ENCODE peak calls at places on chromosomes 16 and 17, in eight cellular contexts. T is endothelial cell of umbilical vein, B is body of pancreas, V is breast epithelium, N is testis, S is uterus, Y is A549, Z is prostate gland. P is an unnamed sample.

GRCh38 chr16:73545713-73546112 is 497.8 kb upstream of the ZFHX3 start:
- DNase-seq in T (no peak), B (no peak), V (no peak), N (no peak), S (no peak), Y (no peak), Z (no peak), P (no peak)

GRCh38 chr16:17346774-17347569 is 123.8 kb downstream of the XYLT1 start:
- DNase-seq in T (no peak), B (no peak), V (no peak), N (peak), S (no peak), Y (no peak), Z (peak), P (no peak)

GRCh38 chr17:37671813-37672544 is 28.7 kb upstream of the DDX52 start:
- DNase-seq in T (no peak), B (no peak), V (no peak), N (no peak), S (no peak), Y (peak), Z (no peak), P (no peak)

GRCh38 chr17:2952174-2952845 is 111.1 kb downstream of the OR1D5 start:
- DNase-seq in T (no peak), B (no peak), V (no peak), N (no peak), S (no peak), Y (no peak), Z (no peak), P (no peak)

GRCh38 chr17:5555254-5555653 is 29.1 kb downstream of the NLRP1 start:
- DNase-seq in T (no peak), B (no peak), V (no peak), N (no peak), S (no peak), Y (no peak), Z (no peak), P (no peak)

GRCh38 chr17:2067559-2067958 is 12.7 kb downstream of the HIC1 start:
- DNase-seq in T (peak), B (no peak), V (no peak), N (no peak), S (peak), Y (no peak), Z (no peak), P (no peak)

GRCh38 chr16:69865701-69866100 is 85.4 kb upstream of the CLEC18A start:
- DNase-seq in T (no peak), B (no peak), V (no peak), N (no peak), S (no peak), Y (no peak), Z (no peak), P (peak)

GRCh38 chr17:44039829-44040635 is 25.3 kb upstream of the TMEM101 start:
- DNase-seq in T (no peak), B (no peak), V (peak), N (no peak), S (no peak), Y (no peak), Z (no peak), P (no peak)

GRCh38 chr16:55035037-55035436 is 104.4 kb downstream of the IRX5 start:
- DNase-seq in T (no peak), B (peak), V (no peak), N (peak), S (no peak), Y (peak), Z (no peak), P (peak)

GRCh38 chr16:1991135-1991551 is 1.4 kb downstream of the SYNGR3 start:
- DNase-seq in T (no peak), B (no peak), V (no peak), N (no peak), S (no peak), Y (no peak), Z (no peak), P (no peak)

GRCh38 chr17:4810696-4811289 is 3.8 kb downstream of the PLD2 start:
- DNase-seq in T (no peak), B (no peak), V (no peak), N (no peak), S (no peak), Y (no peak), Z (no peak), P (no peak)

DNA sequence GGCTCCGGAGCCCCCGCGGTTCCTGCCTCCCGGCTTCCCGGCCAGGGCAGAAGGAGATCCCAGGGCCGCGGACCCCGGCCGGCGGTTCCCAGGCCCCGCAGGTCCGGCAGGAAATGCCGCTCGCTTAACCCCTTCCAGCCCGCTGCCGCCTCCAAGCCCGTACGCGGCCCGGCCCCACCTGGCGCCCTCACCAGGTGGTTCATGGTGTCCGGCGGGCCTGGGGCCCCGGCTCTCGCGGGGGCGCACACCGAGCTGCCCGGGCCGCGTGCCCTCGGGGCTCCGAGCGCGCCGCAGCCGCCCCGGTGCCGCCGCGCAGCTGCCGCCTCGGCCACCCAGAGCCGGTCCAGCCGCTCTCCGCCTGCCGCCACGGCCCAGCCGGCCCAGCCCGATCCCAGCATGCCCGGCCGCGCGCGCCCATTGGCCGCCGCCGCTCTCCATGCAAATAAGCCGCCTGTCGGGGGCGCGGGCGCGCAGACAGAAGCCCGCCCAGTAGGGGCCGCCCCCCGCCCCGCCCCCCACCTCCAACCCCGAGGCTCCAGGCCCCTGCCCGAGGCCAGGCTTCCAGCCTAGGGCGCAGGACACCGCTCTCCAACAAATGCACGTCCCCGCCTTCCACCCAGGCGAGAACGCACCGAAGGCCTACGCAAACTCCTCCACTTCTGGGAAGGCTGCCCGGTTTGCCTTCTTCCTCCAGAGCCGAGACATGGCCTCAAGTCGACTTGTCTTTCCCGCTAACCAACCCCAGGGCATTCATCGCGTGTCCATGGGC is at the start of gene BCAR1:
- DNase-seq in T (peak), B (peak), V (peak), N (peak), S (peak), Y (peak), Z (peak), P (peak)
- TF ChIP-seq POLR2A in T (peak), B (no peak), V (no peak), N (no peak), S (peak), Y (peak), Z (peak), P (peak)

GRCh38 chr17:81553616-81554181 is 1.5 kb upstream of the FAAP100 start:
- DNase-seq in T (peak), B (no peak), V (no peak), N (peak), S (peak), Y (peak), Z (no peak), P (peak)
- TF ChIP-seq POLR2A in T (no peak), B (no peak), V (no peak), N (no peak), S (no peak), Y (no peak), Z (no peak), P (no peak)

DNA sequence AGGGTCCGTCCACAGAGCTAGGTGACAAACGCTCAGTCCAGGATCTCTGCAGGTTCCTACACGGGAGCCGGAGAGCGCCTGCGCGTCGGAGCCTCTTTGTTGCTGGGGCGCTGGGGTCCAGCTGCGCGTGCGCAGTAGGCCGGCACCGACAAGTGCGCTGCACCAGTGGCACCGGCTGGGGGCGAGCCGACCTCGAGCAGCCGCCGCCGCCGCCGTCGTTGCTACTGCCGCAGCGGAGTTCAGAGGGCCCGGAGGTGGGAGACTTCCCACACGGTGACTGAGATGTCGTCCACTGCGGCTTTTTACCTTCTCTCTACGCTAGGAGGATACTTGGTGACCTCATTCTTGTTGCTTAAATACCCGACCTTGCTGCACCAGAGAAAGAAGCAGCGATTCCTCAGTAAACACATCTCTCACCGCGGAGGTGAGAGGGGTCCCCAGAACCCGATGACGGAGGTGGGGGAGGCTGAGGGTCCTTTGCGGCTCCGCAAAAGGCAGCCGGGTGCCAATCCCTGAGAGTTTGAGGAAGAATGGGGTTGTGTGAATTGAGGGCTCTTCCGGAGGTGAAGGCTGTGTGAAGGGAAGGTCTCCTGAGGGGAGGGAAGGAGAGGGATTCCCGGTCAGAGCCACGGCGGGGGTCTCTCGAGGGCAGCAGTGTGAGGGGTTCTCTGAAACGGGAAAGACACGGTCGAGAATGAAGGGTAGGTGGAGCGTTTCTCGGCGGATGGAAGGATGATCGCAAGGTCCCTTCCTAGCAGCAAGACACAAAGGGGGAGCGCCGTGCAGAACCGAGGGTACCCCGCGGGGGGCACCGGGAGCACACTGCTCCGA is at the start of gene GDPD1:
- DNase-seq in T (peak), B (peak), V (peak), N (peak), S (peak), Y (peak), Z (peak), P (peak)
- TF ChIP-seq POLR2A in T (peak), B (peak), V (no peak), N (no peak), S (peak), Y (peak), Z (no peak), P (peak)

GRCh38 chr17:8209909-8210760 is at the start of gene AURKB:
- DNase-seq in T (peak), B (peak), V (peak), N (peak), S (peak), Y (peak), Z (peak), P (peak)
- TF ChIP-seq POLR2A in T (peak), B (no peak), V (no peak), N (no peak), S (no peak), Y (peak), Z (peak), P (peak)

P was measured in erythroblast.